ENCODE peak calls at places on chromosomes 4 and X, in eight cellular contexts. Y is CD8-positive, alpha-beta T cell; Q is fibroblast of lung; H is aorta; B is fibroblast of mammary gland; A is GM23248; I is AG10803; K is sigmoid colon. L is an unnamed sample.

GRCh38 chr4:105225500-105225899 is 78.8 kb downstream of the TET2 start:
- DNase-seq in Y (no peak), Q (no peak), H (no peak), B (peak), A (no peak), I (no peak), K (no peak), L (no peak)

GRCh38 chrX:40646489-40647306 is 663 bp downstream of the CXorf38 start:
- DNase-seq in Y (no peak), Q (peak), H (peak), B (peak), A (peak), I (peak), K (peak), L (peak)

GRCh38 chr4:179624768-179625181 is 2182.5 kb upstream of the AGA start:
- DNase-seq in Y (no peak), Q (peak), H (no peak), B (peak), A (peak), I (peak), K (no peak), L (peak)

GRCh38 chrX:10966057-10966456 is 145.1 kb upstream of the HCCS start:
- DNase-seq in Y (no peak), Q (no peak), H (no peak), B (no peak), A (no peak), I (no peak), K (no peak), L (no peak)

GRCh38 chr4:185115827-185116232 is 27.2 kb upstream of the SLC25A4 start:
- DNase-seq in Y (no peak), Q (peak), H (peak), B (peak), A (peak), I (peak), K (no peak), L (peak)

GRCh38 chrX:14777484-14777883 is 95.4 kb downstream of the FANCB start:
- DNase-seq in Y (no peak), Q (peak), H (no peak), B (peak), A (peak), I (peak), K (no peak), L (peak)

GRCh38 chr4:107913283-107913899 is 18.0 kb upstream of the CYP2U1 start:
- DNase-seq in Y (peak), Q (peak), H (no peak), B (peak), A (peak), I (peak), K (no peak), L (peak)

GRCh38 chr4:31100551-31100950 is 380.4 kb downstream of the PCDH7 start:
- DNase-seq in Y (no peak), Q (peak), H (no peak), B (no peak), A (no peak), I (no peak), K (no peak), L (no peak)

GRCh38 chrX:110665636-110666035 is 130.0 kb downstream of the CHRDL1 start:
- DNase-seq in Y (no peak), Q (peak), H (no peak), B (peak), A (peak), I (peak), K (no peak), L (peak)

GRCh38 chr4:39455486-39455885 is 3.2 kb downstream of the RPL9 start:
- DNase-seq in Y (no peak), Q (no peak), H (no peak), B (no peak), A (no peak), I (no peak), K (no peak), L (no peak)

GRCh38 chrX:154321624-154322023 is 26.0 kb downstream of the TKTL1 start:
- DNase-seq in Y (no peak), Q (no peak), H (no peak), B (no peak), A (peak), I (no peak), K (no peak), L (no peak)

GRCh38 chrX:14964500-14964899 is 91.3 kb downstream of the MOSPD2 start:
- DNase-seq in Y (no peak), Q (peak), H (no peak), B (peak), A (peak), I (peak), K (no peak), L (peak)

GRCh38 chr4:142077048-142077447 is 440.7 kb downstream of the IL15 start:
- DNase-seq in Y (no peak), Q (no peak), H (no peak), B (no peak), A (no peak), I (no peak), K (no peak), L (no peak)

GRCh38 chr4:336099-336892 is 1.3 kb upstream of the ZNF141 start:
- DNase-seq in Y (no peak), Q (no peak), H (peak), B (peak), A (peak), I (peak), K (peak), L (peak)

GRCh38 chr4:81723927-81724587 is 252.3 kb upstream of the RASGEF1B start:
- DNase-seq in Y (peak), Q (no peak), H (no peak), B (peak), A (no peak), I (no peak), K (peak), L (peak)

GRCh38 chrX:118346258-118347094 is 570 bp downstream of the WDR44 start:
- DNase-seq in Y (peak), Q (no peak), H (peak), B (no peak), A (peak), I (no peak), K (peak), L (no peak)

GRCh38 chr4:125789018-125789417 is 474.3 kb downstream of the FAT4 start:
- DNase-seq in Y (no peak), Q (peak), H (no peak), B (peak), A (no peak), I (peak), K (no peak), L (no peak)

GRCh38 chrX:45668686-45669443 is 468.2 kb upstream of the DIPK2B start:
- DNase-seq in Y (no peak), Q (peak), H (no peak), B (peak), A (peak), I (peak), K (no peak), L (peak)

GRCh38 chr4:143396695-143397094 is 60.0 kb downstream of the GAB1 start:
- DNase-seq in Y (no peak), Q (no peak), H (no peak), B (no peak), A (no peak), I (no peak), K (no peak), L (no peak)

GRCh38 chrX:100829730-100830129 is 9.5 kb downstream of the CSTF2 start:
- DNase-seq in Y (no peak), Q (peak), H (no peak), B (peak), A (peak), I (peak), K (no peak), L (peak)

GRCh38 chrX:154712781-154713391 is 38.0 kb downstream of the GAB3 start:
- DNase-seq in Y (no peak), Q (peak), H (no peak), B (peak), A (peak), I (peak), K (no peak), L (peak)

GRCh38 chr4:67727124-67727850 is 26.3 kb upstream of the UBA6 start:
- DNase-seq in Y (no peak), Q (peak), H (no peak), B (peak), A (peak), I (peak), K (no peak), L (peak)

GRCh38 chrX:55759478-55759877 is 41.9 kb downstream of the RRAGB start:
- DNase-seq in Y (no peak), Q (no peak), H (no peak), B (no peak), A (no peak), I (no peak), K (no peak), L (no peak)

GRCh38 chrX:48893556-48894348 is 3.8 kb downstream of the TIMM17B start:
- DNase-seq in Y (no peak), Q (no peak), H (no peak), B (no peak), A (no peak), I (no peak), K (no peak), L (no peak)

GRCh38 chr4:10134141-10134540 is 17.5 kb upstream of the WDR1 start:
- DNase-seq in Y (no peak), Q (no peak), H (no peak), B (no peak), A (no peak), I (no peak), K (no peak), L (no peak)

GRCh38 chr4:147846318-147847135 is 114.6 kb downstream of the ARHGAP10 start:
- DNase-seq in Y (no peak), Q (no peak), H (no peak), B (no peak), A (no peak), I (no peak), K (no peak), L (no peak)

DNA sequence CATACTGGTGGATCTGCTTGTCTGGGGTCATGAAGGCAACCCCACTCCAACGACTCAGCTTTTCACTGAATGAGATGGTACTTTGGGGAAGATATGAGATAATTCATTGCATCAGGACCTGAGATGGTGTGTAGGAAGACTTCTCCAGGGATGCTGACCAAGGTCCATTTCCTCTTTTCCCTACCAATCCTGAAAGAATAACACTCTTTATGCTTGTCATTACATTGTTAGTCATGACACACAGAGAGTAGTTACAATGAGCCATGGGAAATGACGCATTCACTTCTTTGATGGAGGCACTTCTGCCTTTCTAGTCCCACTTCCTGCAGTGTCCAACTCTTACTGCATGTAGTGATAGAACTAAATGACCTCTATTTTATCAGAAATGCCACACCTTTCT is 58.6 kb downstream of the AREG start:
- DNase-seq in Y (no peak), Q (peak), H (no peak), B (peak), A (peak), I (peak), K (no peak), L (peak)
- H3K4me3 ChIP-seq in Y (no peak), Q (no peak), H (no peak), B (no peak), A (no peak), I (no peak), K (no peak), L (no peak)

GRCh38 chr4:41217020-41217333 is 2.6 kb upstream of the APBB2 start:
- DNase-seq in Y (no peak), Q (no peak), H (no peak), B (no peak), A (no peak), I (no peak), K (no peak), L (no peak)
- H3K4me3 ChIP-seq in Y (no peak), Q (peak), H (no peak), B (peak), A (peak), I (peak), K (peak), L (peak)

DNA sequence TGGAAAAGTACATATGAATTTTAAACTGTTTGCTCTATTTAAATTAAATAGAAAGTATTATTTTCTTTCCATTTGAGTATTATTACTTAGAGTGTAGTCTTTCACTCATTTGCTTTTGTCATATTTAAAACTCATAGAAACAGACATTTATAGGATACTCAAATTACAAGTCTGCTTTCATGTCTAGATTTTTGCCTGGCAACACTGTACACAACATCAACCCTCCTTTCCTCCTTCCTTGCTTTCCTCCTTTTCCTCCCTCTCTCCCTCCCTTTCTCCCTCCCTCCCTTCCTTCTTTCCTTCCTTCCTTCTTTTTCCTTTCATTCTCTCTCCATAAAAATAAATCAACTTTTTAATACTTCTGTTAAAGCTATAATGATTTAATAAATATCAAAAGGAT is 2361.2 kb downstream of the ARAP2 start:
- DNase-seq in Y (no peak), Q (no peak), H (no peak), B (no peak), A (peak), I (no peak), K (no peak), L (peak)
- H3K4me3 ChIP-seq in Y (no peak), Q (no peak), H (no peak), B (no peak), A (peak), I (no peak), K (no peak), L (no peak)

GRCh38 chr4:54784188-54784671 is 126.5 kb downstream of the KIT start:
- DNase-seq in Y (no peak), Q (peak), H (peak), B (peak), A (peak), I (peak), K (peak), L (peak)
- H3K4me3 ChIP-seq in Y (no peak), Q (no peak), H (no peak), B (no peak), A (peak), I (no peak), K (no peak), L (no peak)

GRCh38 chr4:158809611-158810486 is 41.0 kb downstream of the FNIP2 start:
- DNase-seq in Y (no peak), Q (peak), H (no peak), B (peak), A (peak), I (peak), K (no peak), L (peak)
- H3K4me3 ChIP-seq in Y (peak), Q (no peak), H (no peak), B (no peak), A (peak), I (peak), K (peak), L (no peak)

DNA sequence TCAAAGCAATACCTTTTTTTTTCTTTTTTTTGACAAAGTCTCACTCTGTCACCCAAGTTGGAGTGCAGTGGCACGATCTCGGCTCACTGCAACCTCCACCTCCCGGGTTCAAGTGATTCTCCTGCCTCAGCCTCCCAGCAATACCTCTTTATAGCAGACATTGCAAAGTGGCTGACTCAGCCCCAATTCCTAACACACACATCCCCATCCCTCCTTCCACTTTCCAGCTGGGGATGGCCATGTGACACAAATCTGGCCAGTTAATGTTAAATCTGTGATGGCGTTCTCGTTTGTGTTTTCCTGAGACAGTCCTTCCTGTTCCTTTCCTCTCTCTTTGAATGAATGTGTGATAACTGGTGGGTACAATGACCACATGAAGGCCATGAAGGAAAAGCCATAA is 276.2 kb upstream of the KLF3 start:
- DNase-seq in Y (no peak), Q (peak), H (no peak), B (peak), A (no peak), I (no peak), K (no peak), L (no peak)
- H3K4me3 ChIP-seq in Y (no peak), Q (no peak), H (no peak), B (no peak), A (no peak), I (no peak), K (no peak), L (no peak)

GRCh38 chr4:119647558-119647957 is 19.0 kb upstream of the PDE5A start:
- DNase-seq in Y (no peak), Q (peak), H (no peak), B (peak), A (peak), I (peak), K (no peak), L (peak)

GRCh38 chr4:119643306-119644042 is 14.9 kb upstream of the PDE5A start:
- DNase-seq in Y (no peak), Q (peak), H (no peak), B (no peak), A (peak), I (peak), K (no peak), L (no peak)

GRCh38 chr4:119652978-119653377 is 24.4 kb upstream of the PDE5A start:
- DNase-seq in Y (no peak), Q (peak), H (no peak), B (peak), A (peak), I (peak), K (no peak), L (peak)

GRCh38 chr4:119646347-119647071 is 17.9 kb upstream of the PDE5A start:
- DNase-seq in Y (no peak), Q (peak), H (peak), B (peak), A (peak), I (peak), K (peak), L (no peak)

DNA sequence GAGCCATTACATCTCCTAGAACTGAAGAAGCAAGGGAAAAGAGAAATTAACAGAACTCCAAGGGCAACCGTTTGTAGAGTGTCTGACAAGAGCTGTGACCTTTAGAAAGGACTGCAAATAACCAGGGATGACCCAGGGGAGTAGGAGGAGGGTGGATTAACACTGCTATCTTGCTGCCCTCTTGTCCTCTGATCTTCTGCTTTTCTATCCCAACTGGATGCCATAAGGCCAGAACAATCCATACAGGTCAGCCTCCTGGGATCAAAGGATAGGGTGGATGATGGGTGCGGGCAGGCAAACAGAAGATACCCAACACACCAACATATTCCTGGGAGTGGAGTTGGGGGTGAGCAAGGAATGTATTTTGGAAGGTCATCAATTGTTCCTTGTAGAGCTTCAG is 19.8 kb upstream of the PDE5A start:
- DNase-seq in Y (no peak), Q (no peak), H (no peak), B (no peak), A (no peak), I (no peak), K (no peak), L (no peak)
- H3K4me3 ChIP-seq in Y (no peak), Q (no peak), H (no peak), B (no peak), A (no peak), I (no peak), K (no peak), L (no peak)

DNA sequence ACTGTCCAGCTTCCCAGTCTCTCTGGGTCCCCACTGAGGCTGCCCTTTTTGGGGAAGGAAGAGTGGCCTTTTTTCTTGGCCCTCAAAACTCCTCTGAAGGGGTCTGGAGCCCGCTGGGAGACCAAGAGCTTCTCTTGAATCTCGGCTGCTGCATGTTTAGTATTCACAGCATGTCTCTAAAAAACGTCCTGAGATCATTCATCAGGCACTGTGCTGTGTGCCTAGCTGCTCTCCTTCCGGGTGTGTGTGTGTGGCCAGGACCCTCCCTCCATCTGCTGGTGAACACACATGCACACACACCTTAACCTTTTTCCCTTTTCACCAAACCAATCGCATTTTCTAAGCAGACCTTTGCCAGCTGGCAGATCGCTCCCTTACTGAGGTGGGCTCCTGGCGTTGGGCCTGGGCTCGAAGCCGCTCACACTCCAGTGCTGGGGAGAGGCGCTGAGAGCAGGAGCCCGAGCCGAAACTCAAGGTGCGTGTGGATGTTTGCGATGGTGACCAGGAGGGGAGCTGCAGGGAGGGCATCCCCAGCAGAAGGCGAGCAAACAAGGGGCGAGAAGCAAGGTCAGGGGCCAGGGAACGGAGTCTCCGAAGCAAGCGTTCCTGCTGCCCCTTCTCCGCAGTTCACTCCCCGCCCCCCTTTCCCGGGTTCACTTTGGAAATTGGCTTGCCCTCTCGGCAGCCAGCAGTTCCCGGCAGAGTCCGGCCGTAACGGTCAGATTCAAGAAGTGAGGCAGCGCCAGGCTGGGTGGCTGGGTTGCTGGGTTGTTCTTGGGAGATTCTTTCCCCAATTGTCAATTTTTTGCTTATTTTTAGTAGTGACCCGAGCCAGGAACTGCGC is 605 bp upstream of the FRMPD3 start:
- DNase-seq in Y (no peak), Q (peak), H (no peak), B (no peak), A (peak), I (no peak), K (no peak), L (no peak)
- H3K4me3 ChIP-seq in Y (no peak), Q (no peak), H (peak), B (peak), A (peak), I (peak), K (peak), L (peak)